ENCODE peak calls at places on chromosomes 1 and 21, in five cellular contexts. B, X, F, S and I are unnamed samples.

GRCh38 chr1:204255966-204256365 is 42.2 kb upstream of the GOLT1A start:
- DNase-seq in F (no peak), B (no peak), X (no peak), S (peak), I (no peak)

GRCh38 chr1:37692834-37693175 is 489 bp downstream of the CDCA8 start:
- DNase-seq in S (no peak), F (no peak), B (no peak), X (peak), I (no peak)

GRCh38 chr1:224447251-224447650 is 12.7 kb upstream of the WDR26 start:
- DNase-seq in S (peak), B (no peak), F (no peak), X (peak), I (no peak)

GRCh38 chr1:2025491-2025981 is 6.4 kb downstream of the GABRD start:
- DNase-seq in B (no peak), X (peak), F (peak), S (no peak), I (no peak)

GRCh38 chr1:119286587-119287181 is 81.9 kb upstream of the HAO2 start:
- DNase-seq in S (peak), F (peak), B (no peak), X (no peak), I (no peak)

GRCh38 chr1:23924601-23925000 is 11.4 kb upstream of the CNR2 start:
- DNase-seq in F (no peak), X (no peak), S (no peak), B (no peak), I (no peak)

GRCh38 chr1:2804628-2805351 is 3.3 kb upstream of the TTC34 start:
- DNase-seq in F (no peak), S (no peak), X (no peak), B (no peak), I (no peak)

GRCh38 chr1:158043232-158043631 is 49.8 kb downstream of the KIRREL1 start:
- DNase-seq in F (no peak), X (peak), S (no peak), B (no peak), I (no peak)

GRCh38 chr1:13573586-13573985 is 10.0 kb upstream of the PDPN start:
- DNase-seq in F (no peak), S (no peak), X (no peak), B (no peak), I (no peak)
- TF ChIP-seq POLR2A in F (no peak), S (no peak), X (no peak), B (no peak), I (no peak)

DNA sequence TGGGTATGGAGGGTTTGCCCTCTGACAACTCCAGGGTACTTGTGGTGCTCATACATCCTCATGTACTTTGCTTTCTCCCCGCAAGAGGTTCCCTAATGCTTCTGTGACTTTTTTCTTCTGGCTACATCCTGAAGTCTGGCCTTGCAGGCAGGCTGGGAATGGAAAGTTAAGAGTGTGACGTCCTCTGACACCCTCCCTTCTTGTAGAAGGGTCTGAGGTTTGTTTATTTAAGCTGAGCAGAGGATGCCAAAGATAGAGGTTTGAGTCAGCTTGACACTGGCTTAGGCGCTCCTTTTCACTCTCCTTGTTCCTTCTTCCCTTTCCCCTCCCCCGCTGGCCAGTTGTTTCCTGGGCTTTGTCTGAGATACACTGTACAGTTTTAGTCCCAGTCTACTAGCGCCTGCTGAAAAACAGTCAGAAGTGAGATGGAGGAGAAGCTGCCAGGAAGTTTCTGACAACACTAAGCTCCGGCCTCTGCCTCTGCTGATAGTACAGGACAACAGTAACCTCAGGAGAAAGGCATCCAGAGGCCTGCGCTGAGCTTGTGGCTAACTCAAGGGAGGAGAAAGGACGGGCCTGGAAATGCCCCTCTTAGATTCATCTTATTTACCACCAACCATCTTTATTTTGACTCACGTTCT is at the start of gene MACF1:
- DNase-seq in B (peak), X (peak), S (peak), F (peak), I (no peak)
- H3K27ac ChIP-seq in B (peak), X (peak), S (peak), F (peak), I (peak)

GRCh38 chr1:178344513-178345077 is 152.2 kb downstream of the CLEC20A start:
- DNase-seq in F (no peak), S (peak), X (no peak), B (no peak), I (no peak)
- H3K4me3 ChIP-seq in F (no peak), S (no peak), X (no peak), B (no peak), I (no peak)

DNA sequence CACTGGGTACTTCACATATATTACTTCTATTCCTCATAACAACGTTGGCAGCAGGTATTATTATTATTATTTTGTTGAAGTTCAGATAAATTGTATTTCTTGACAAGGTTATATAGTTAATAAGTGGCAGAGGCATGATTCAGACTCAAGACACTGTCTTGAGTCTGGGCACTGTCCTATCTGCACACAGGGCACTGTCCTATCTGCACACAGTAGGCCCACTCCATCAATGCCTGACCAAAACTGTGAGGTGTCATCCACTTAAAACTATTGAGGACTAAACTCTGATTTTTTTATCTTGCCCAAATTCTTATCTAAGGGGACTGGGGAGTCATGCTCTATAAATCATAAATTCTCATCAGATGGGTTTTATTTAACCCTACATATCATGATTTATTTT is 23.8 kb upstream of the IER5 start:
- DNase-seq in B (no peak), F (no peak), X (no peak), S (no peak), I (no peak)
- TF ChIP-seq POLR2A in B (no peak), F (no peak), X (no peak), S (no peak), I (no peak)

GRCh38 chr21:38477241-38477640 is 21.0 kb downstream of the ERG start:
- DNase-seq in X (no peak), S (no peak), B (no peak), F (no peak), I (no peak)

GRCh38 chr21:38475519-38475918 is 22.8 kb downstream of the ERG start:
- DNase-seq in B (no peak), F (no peak), X (no peak), S (no peak), I (no peak)

GRCh38 chr21:38474796-38475195 is 23.5 kb downstream of the ERG start:
- DNase-seq in X (no peak), B (no peak), S (no peak), F (no peak), I (no peak)

GRCh38 chr21:38474124-38474523 is 24.2 kb downstream of the ERG start:
- DNase-seq in S (no peak), B (no peak), X (no peak), F (no peak), I (no peak)

DNA sequence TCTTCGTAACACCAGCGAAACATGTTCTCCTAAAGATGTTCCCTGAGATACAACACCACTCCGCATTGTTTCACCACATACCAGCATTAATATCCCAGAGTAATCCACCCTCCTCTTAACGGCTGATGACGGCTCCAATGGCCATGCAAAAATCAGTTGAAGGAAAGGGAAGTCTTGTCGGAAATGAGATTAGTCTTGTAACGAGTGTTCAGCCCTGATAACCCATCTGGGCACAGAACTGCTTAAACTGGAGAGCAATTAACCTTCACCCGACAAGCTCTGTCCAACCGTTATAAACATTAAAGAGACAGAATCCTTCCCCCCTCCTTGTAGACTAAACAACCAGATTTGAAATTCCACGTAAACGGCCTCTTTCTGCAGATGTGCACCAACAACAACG is 21.9 kb downstream of the ERG start:
- DNase-seq in B (no peak), S (peak), F (no peak), X (no peak), I (no peak)
- H3K27ac ChIP-seq in B (no peak), S (peak), F (peak), X (peak), I (no peak)

GRCh38 chr1:40338745-40339419 is 21.8 kb upstream of the COL9A2 start:
- DNase-seq in S (peak), F (peak), X (peak), B (peak), I (no peak)
- H3K4me3 ChIP-seq in S (no peak), F (no peak), X (no peak), B (no peak), I (peak)